ENCODE peak calls at places on chromosomes 5 and 9, in seven cellular contexts. Q, M, S, R, D, B and J are unnamed samples.

GRCh38 chr9:129333613-129333960 is 155.5 kb upstream of the IER5L start:
- DNase-seq in B (peak; percentile 62), S (no peak), Q (no peak), D (no peak), R (peak; percentile 51), M (no peak), J (no peak)

GRCh38 chr5:114249838-114250237 is 112.0 kb upstream of the KCNN2 start:
- DNase-seq in S (no peak), M (no peak), B (no peak), R (no peak), D (no peak), Q (no peak), J (no peak)

GRCh38 chr5:6261256-6261655 is 117.1 kb downstream of the MED10 start:
- DNase-seq in Q (no peak), R (no peak), B (no peak), D (no peak), S (no peak), M (no peak), J (no peak)

GRCh38 chr5:178291161-178291561 is 58.6 kb upstream of the PHYKPL start:
- DNase-seq in M (no peak), D (no peak), S (no peak), R (no peak), Q (no peak), B (no peak), J (no peak)

GRCh38 chr9:13513710-13514444 is 234.4 kb upstream of the MPDZ start:
- DNase-seq in Q (no peak), M (no peak), D (no peak), R (no peak), S (no peak), B (peak; percentile 67), J (no peak)

GRCh38 chr5:103565711-103566110 is 3.1 kb upstream of the NUDT12 start:
- DNase-seq in Q (no peak), R (no peak), D (no peak), S (no peak), M (no peak), B (no peak), J (no peak)

GRCh38 chr5:180869587-180869986 is 8.5 kb upstream of the ZFP62 start:
- DNase-seq in M (no peak), B (no peak), D (no peak), S (no peak), Q (no peak), R (no peak), J (no peak)

GRCh38 chr5:57032151-57032551 is 80.2 kb upstream of the MIER3 start:
- DNase-seq in M (no peak), Q (no peak), S (no peak), D (no peak), R (peak; percentile 70), B (no peak), J (no peak)

GRCh38 chr9:133969681-133970580 is 22.2 kb downstream of the VAV2 start:
- DNase-seq in D (no peak), R (no peak), M (no peak), Q (peak; percentile 42), B (no peak), S (no peak), J (no peak)

GRCh38 chr5:57817924-57818323 is 335.3 kb upstream of the ACTBL2 start:
- DNase-seq in R (no peak), Q (no peak), B (no peak), D (no peak), S (no peak), M (no peak), J (no peak)

GRCh38 chr9:127121628-127122175 is 733 bp downstream of the ANGPTL2 start:
- DNase-seq in M (no peak), S (no peak), R (no peak), D (no peak), Q (no peak), B (peak; percentile 27), J (peak; percentile 49)

GRCh38 chr5:142211918-142212317 is 103.3 kb downstream of the NDFIP1 start:
- DNase-seq in R (no peak), M (no peak), D (no peak), Q (no peak), B (no peak), S (no peak), J (no peak)

GRCh38 chr9:70061776-70062175 is 18.1 kb downstream of the MAMDC2 start:
- DNase-seq in S (no peak), D (no peak), M (no peak), R (no peak), Q (no peak), B (peak; percentile 54), J (no peak)

GRCh38 chr9:95488971-95489370 is 27.8 kb downstream of the PTCH1 start:
- DNase-seq in B (no peak), S (no peak), Q (no peak), D (no peak), M (no peak), R (no peak), J (no peak)

GRCh38 chr5:117060099-117060498 is 485.5 kb upstream of the SEMA6A start:
- DNase-seq in S (no peak), R (no peak), M (no peak), Q (no peak), B (no peak), D (no peak), J (no peak)

GRCh38 chr9:5633243-5633642 is 4.3 kb downstream of the RIC1 start:
- DNase-seq in R (no peak), Q (no peak), M (no peak), S (no peak), B (peak; percentile 41), D (no peak), J (no peak)

GRCh38 chr5:1793301-1793740 is 6.3 kb downstream of the MRPL36 start:
- DNase-seq in R (no peak), Q (no peak), S (peak; percentile 53), D (no peak), M (no peak), B (peak; percentile 51), J (no peak)

GRCh38 chr9:137878146-137878941 is 762 bp downstream of the CACNA1B start:
- DNase-seq in M (no peak), B (peak; percentile 8), R (no peak), Q (peak; percentile 36), D (peak; percentile 43), S (peak; percentile 38), J (no peak)

GRCh38 chr9:115694991-115695390 is 458.6 kb upstream of the PAPPA start:
- DNase-seq in D (no peak), R (no peak), B (peak; percentile 68), M (no peak), S (no peak), Q (no peak), J (no peak)

GRCh38 chr9:93827545-93828330 is 127.4 kb downstream of the BARX1 start:
- DNase-seq in Q (peak; percentile 62), R (no peak), S (peak; percentile 46), B (peak; percentile 39), D (peak; percentile 92), M (no peak), J (peak; percentile 50)

GRCh38 chr5:39772307-39772706 is 347.5 kb upstream of the DAB2 start:
- DNase-seq in B (no peak), R (no peak), S (no peak), D (no peak), Q (no peak), M (no peak), J (no peak)

GRCh38 chr5:1011741-1012315 is 3.2 kb downstream of the NKD2 start:
- DNase-seq in B (no peak), S (peak; percentile 3), D (no peak), R (no peak), Q (peak; percentile 41), M (no peak), J (no peak)

GRCh38 chr9:95409650-95410426 is 92.3 kb upstream of the FANCC start:
- DNase-seq in Q (no peak), D (peak; percentile 48), B (peak; percentile 81), S (no peak), R (peak; percentile 23), M (no peak), J (no peak)

GRCh38 chr5:83595217-83595616 is 123.7 kb downstream of the VCAN start:
- DNase-seq in B (no peak), M (no peak), Q (no peak), R (no peak), D (no peak), S (no peak), J (no peak)

GRCh38 chr9:117268847-117269452 is 145.9 kb downstream of the ASTN2 start:
- DNase-seq in B (no peak), Q (no peak), R (no peak), M (no peak), D (no peak), S (no peak), J (no peak)

GRCh38 chr5:138755084-138755748 is 2.0 kb downstream of the CTNNA1 start:
- DNase-seq in M (no peak), R (no peak), B (no peak), D (no peak), Q (no peak), S (no peak), J (no peak)

GRCh38 chr9:109968702-109969450 is 188.9 kb downstream of the PALM2AKAP2 start:
- DNase-seq in R (no peak), M (no peak), B (peak; percentile 44), Q (no peak), S (peak; percentile 40), D (no peak), J (no peak)

GRCh38 chr5:143008809-143009521 is 238.8 kb downstream of the ARHGAP26 start:
- DNase-seq in R (peak; percentile 79), M (no peak), D (peak; percentile 62), Q (peak; percentile 49), S (peak; percentile 95), B (peak; percentile 99), J (peak; percentile 28)

GRCh38 chr9:110891760-110892159 is 146.5 kb downstream of the LPAR1 start:
- DNase-seq in M (no peak), Q (no peak), S (no peak), B (peak; percentile 35), D (no peak), R (no peak), J (no peak)

GRCh38 chr5:78760411-78761169 is 112.0 kb upstream of the LHFPL2 start:
- DNase-seq in B (no peak), M (no peak), D (no peak), R (no peak), S (no peak), Q (no peak), J (peak; percentile 26)

GRCh38 chr5:103918668-103919367 is 356.2 kb upstream of the NUDT12 start:
- DNase-seq in S (no peak), R (no peak), M (no peak), B (peak; percentile 3), D (no peak), Q (no peak), J (no peak)

GRCh38 chr9:88280816-88281382 is 107.3 kb upstream of the SPIN1 start:
- DNase-seq in R (no peak), Q (no peak), B (peak; percentile 18), S (no peak), D (no peak), M (no peak), J (peak; percentile 6)

GRCh38 chr9:20087481-20087880 is 298.6 kb upstream of the SLC24A2 start:
- DNase-seq in D (no peak), B (peak; percentile 46), S (no peak), Q (no peak), M (no peak), R (no peak), J (no peak)

GRCh38 chr9:129462360-129462759 is 158.5 kb downstream of the C9orf50 start:
- DNase-seq in Q (no peak), S (no peak), R (no peak), M (no peak), D (no peak), B (no peak), J (no peak)

GRCh38 chr9:98558575-98558974 is 150.2 kb downstream of the GABBR2 start:
- DNase-seq in D (no peak), R (no peak), M (no peak), B (peak; percentile 49), Q (no peak), S (no peak), J (no peak)

GRCh38 chr5:132428811-132429440 is 59.4 kb downstream of the SLC22A5 start:
- DNase-seq in R (no peak), D (no peak), B (peak; percentile 81), M (no peak), Q (no peak), S (no peak), J (no peak)